ENCODE peak calls at places on chromosomes 4 and X, in seven cellular contexts. G is colonic mucosa, N is right atrium auricular region, I is psoas muscle, B is SK-N-SH, Q is neuronal stem cell, C is hepatocyte. P is an unnamed sample.

GRCh38 chr4:138259801-138260200 is 17.7 kb upstream of the SLC7A11 start:
- DNase-seq in B (no peak), G (no peak), I (no peak), C (peak; percentile 11), Q (no peak), N (no peak), P (no peak)

GRCh38 chr4:142549248-142549647 is 296.9 kb downstream of the INPP4B start:
- DNase-seq in I (no peak), G (no peak), N (no peak), B (no peak), Q (no peak), C (no peak), P (no peak)

GRCh38 chrX:56802921-56803848 is 74.1 kb downstream of the NBDY start:
- DNase-seq in G (peak; percentile 81), Q (peak; percentile 48), C (peak; percentile 61), B (peak; percentile 47), N (peak; percentile 88), I (peak; percentile 83), P (peak; percentile 36)

GRCh38 chr4:145557720-145558119 is 61.5 kb upstream of the MMAA start:
- DNase-seq in C (peak; percentile 78), B (peak; percentile 67), G (peak; percentile 51), Q (peak; percentile 30), N (peak; percentile 65), I (peak; percentile 44), P (peak; percentile 41)

GRCh38 chr4:31089815-31090214 is 369.6 kb downstream of the PCDH7 start:
- DNase-seq in C (peak; percentile 56), Q (no peak), G (no peak), B (no peak), N (no peak), I (no peak), P (peak; percentile 34)

GRCh38 chr4:46979283-46979682 is 14.1 kb downstream of the GABRA4 start:
- DNase-seq in Q (no peak), I (no peak), B (no peak), N (no peak), G (no peak), C (no peak), P (no peak)

GRCh38 chr4:128524311-128524710 is 236.7 kb upstream of the PGRMC2 start:
- DNase-seq in G (peak; percentile 79), C (peak; percentile 39), N (no peak), I (peak; percentile 44), B (no peak), Q (no peak), P (peak; percentile 32)

GRCh38 chr4:55545681-55546632 is 752 bp downstream of the CLOCK start:
- DNase-seq in C (peak; percentile 87), I (peak; percentile 84), N (peak; percentile 76), G (peak; percentile 81), B (peak; percentile 85), Q (peak; percentile 55), P (peak; percentile 84)

GRCh38 chr4:165343353-165344191 is 16.1 kb downstream of the MSMO1 start:
- DNase-seq in N (no peak), G (no peak), Q (no peak), I (no peak), B (no peak), C (peak; percentile 37), P (no peak)

GRCh38 chr4:158282252-158282651 is 72.0 kb downstream of the TMEM144 start:
- DNase-seq in N (no peak), C (no peak), Q (no peak), B (no peak), G (no peak), I (no peak), P (no peak)

GRCh38 chr4:87516683-87517082 is 12.5 kb downstream of the SPARCL1 start:
- DNase-seq in Q (no peak), I (no peak), N (no peak), G (no peak), C (no peak), B (no peak), P (no peak)

GRCh38 chr4:138802499-138802898 is 213.1 kb upstream of the NOCT start:
- DNase-seq in N (no peak), G (no peak), I (no peak), C (no peak), Q (no peak), B (no peak), P (no peak)

GRCh38 chr4:176432811-176433540 is 113.2 kb downstream of the SPCS3 start:
- DNase-seq in I (no peak), C (no peak), N (no peak), B (no peak), G (no peak), Q (no peak), P (no peak)

GRCh38 chrX:20514358-20514757 is 247.6 kb upstream of the RPS6KA3 start:
- DNase-seq in C (no peak), N (no peak), B (no peak), Q (no peak), G (no peak), I (no peak), P (no peak)

GRCh38 chrX:13266641-13267420 is 53.0 kb downstream of the ATXN3L start:
- DNase-seq in N (no peak), C (no peak), Q (peak; percentile 51), I (no peak), B (no peak), G (no peak), P (no peak)

GRCh38 chr4:73964862-73965611 is 16.8 kb downstream of the PF4 start:
- DNase-seq in C (peak; percentile 41), Q (peak; percentile 36), B (no peak), I (no peak), G (peak; percentile 34), N (no peak), P (no peak)

GRCh38 chr4:98469776-98470175 is 188.6 kb downstream of the TSPAN5 start:
- DNase-seq in G (no peak), I (no peak), B (no peak), Q (no peak), C (no peak), N (no peak), P (no peak)

GRCh38 chr4:109302366-109303140 is at the start of gene COL25A1:
- DNase-seq in B (peak; percentile 65), G (peak; percentile 31), C (peak; percentile 75), I (peak; percentile 32), N (no peak), Q (peak; percentile 89), P (peak; percentile 51)

GRCh38 chrX:38365939-38366338 is 13.5 kb downstream of the OTC start:
- DNase-seq in C (no peak), N (no peak), I (no peak), G (no peak), Q (no peak), B (no peak), P (no peak)

GRCh38 chr4:78781086-78781630 is 5.0 kb downstream of the BMP2K start:
- DNase-seq in N (no peak), Q (no peak), I (no peak), G (no peak), B (no peak), C (no peak), P (no peak)

GRCh38 chr4:78778530-78778929 is 2.4 kb downstream of the BMP2K start:
- DNase-seq in B (no peak), N (no peak), G (no peak), I (no peak), Q (no peak), C (no peak), P (no peak)

GRCh38 chr4:78777556-78777900 is 1.4 kb downstream of the BMP2K start:
- DNase-seq in I (no peak), B (no peak), N (no peak), C (no peak), G (no peak), Q (no peak), P (no peak)

GRCh38 chr4:78780093-78780492 is 3.9 kb downstream of the BMP2K start:
- DNase-seq in N (no peak), G (no peak), I (no peak), Q (no peak), B (no peak), C (no peak), P (no peak)

GRCh38 chr4:78779280-78779679 is 3.1 kb downstream of the BMP2K start:
- DNase-seq in C (no peak), I (no peak), G (no peak), N (no peak), Q (no peak), B (no peak), P (no peak)
- H3K4me1 ChIP-seq in C (peaks cover 25% of the 10 kb centered on the region), I (peaks cover 63% of the 10 kb centered on the region), G (peaks cover 4% of the 10 kb centered on the region), N (no peaks in the 10 kb centered on the region), Q (peaks cover 3% of the 10 kb centered on the region), B (peaks cover 10% of the 10 kb centered on the region), P (peaks cover 88% of the 10 kb centered on the region)

DNA sequence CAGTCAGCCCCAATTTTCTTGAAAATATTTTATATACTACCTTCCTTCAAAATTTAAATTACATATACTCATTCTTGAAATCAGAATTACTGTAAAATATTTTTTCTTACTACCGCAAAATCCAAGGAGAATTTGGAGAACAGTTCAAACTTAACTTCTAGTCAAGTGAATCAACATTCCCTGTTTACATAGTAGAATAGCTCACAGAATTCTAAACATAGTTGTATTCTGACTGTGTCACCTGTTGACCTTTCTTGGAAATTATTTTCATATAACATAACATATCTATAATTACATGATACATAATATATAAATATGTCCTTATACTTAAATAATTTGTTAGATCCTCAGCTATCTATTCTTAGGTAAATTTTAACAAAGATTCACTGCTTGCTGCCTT is 31.0 kb upstream of the FGF5 start:
- DNase-seq in Q (no peak), G (no peak), C (no peak), N (no peak), I (no peak), B (no peak), P (no peak)
- H3K4me1 ChIP-seq in Q (no peaks in the 10 kb centered on the region), G (no peaks in the 10 kb centered on the region), C (no peaks in the 10 kb centered on the region), N (no peaks in the 10 kb centered on the region), I (no peaks in the 10 kb centered on the region), B (no peaks in the 10 kb centered on the region), P (no peaks in the 10 kb centered on the region)

DNA sequence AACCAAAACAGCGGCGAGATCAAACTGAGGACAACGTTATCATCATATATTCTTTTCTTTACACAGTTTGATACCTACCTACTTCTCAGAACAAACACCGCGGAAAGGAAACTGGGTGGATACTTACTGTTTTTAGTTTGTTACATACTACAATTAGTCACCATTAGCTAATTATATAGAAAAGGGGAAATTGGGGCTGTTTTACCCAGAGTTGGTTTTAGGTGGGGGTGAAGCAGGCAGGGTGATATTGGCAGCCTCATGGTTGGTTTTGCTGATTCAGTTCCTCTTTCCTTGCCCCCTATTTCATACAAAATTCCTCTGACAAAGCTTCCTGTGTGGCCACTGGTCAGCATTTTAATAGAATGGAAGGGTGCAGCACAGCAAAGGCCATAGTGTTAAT is 77.8 kb downstream of the SORBS2 start:
- DNase-seq in I (no peak), B (no peak), Q (no peak), G (no peak), N (no peak), C (no peak), P (no peak)
- H3K4me1 ChIP-seq in I (no peaks in the 10 kb centered on the region), B (peaks cover 7% of the 10 kb centered on the region), Q (peaks cover 13% of the 10 kb centered on the region), G (no peaks in the 10 kb centered on the region), N (no peaks in the 10 kb centered on the region), C (peaks cover 3% of the 10 kb centered on the region), P (peaks cover 87% of the 10 kb centered on the region)

GRCh38 chr4:80173387-80173786 is 23.9 kb upstream of the PRDM8 start:
- DNase-seq in G (no peak), B (no peak), Q (no peak), N (no peak), C (no peak), I (no peak), P (no peak)

GRCh38 chr4:80171656-80172055 is 25.6 kb upstream of the PRDM8 start:
- DNase-seq in B (no peak), C (no peak), G (no peak), N (no peak), I (no peak), Q (no peak), P (no peak)

GRCh38 chr4:80173841-80174240 is 23.5 kb upstream of the PRDM8 start:
- DNase-seq in B (no peak), N (no peak), Q (no peak), C (no peak), I (no peak), G (no peak), P (no peak)

GRCh38 chr4:80172203-80172602 is 25.1 kb upstream of the PRDM8 start:
- DNase-seq in G (no peak), I (no peak), N (no peak), Q (no peak), C (no peak), B (no peak), P (no peak)

GRCh38 chr4:80171251-80171650 is 26.1 kb upstream of the PRDM8 start:
- DNase-seq in I (no peak), N (no peak), B (no peak), C (no peak), Q (no peak), G (no peak), P (no peak)
- H3K4me1 ChIP-seq in I (no peaks in the 10 kb centered on the region), N (no peaks in the 10 kb centered on the region), B (no peaks in the 10 kb centered on the region), C (no peaks in the 10 kb centered on the region), Q (peaks cover 3% of the 10 kb centered on the region), G (no peaks in the 10 kb centered on the region), P (no peaks in the 10 kb centered on the region)

P was measured in left ventricle myocardium inferior.